ENCODE peak calls at places on chromosomes 6 and 20, in six cellular contexts. N is psoas muscle, X is left ventricle myocardium inferior, U is right lobe of liver, T is mammary epithelial cell, R is mesendoderm. B is an unnamed sample.

GRCh38 chr20:57657537-57658446 is 37.6 kb upstream of the ZBP1 start:
- DNase-seq in N (peak; percentile 83), X (peak; percentile 73), U (peak; percentile 31), T (peak; percentile 89), R (no peak), B (peak; percentile 64)

GRCh38 chr6:158021376-158021775 is 39.7 kb downstream of the SYNJ2 start:
- DNase-seq in N (no peak), X (peak; percentile 5), U (peak; percentile 13), T (no peak), R (no peak), B (no peak)

GRCh38 chr20:33914871-33915270 is 78.8 kb upstream of the RALY start:
- DNase-seq in N (no peak), X (no peak), U (no peak), T (peak; percentile 69), R (no peak), B (no peak)

GRCh38 chr20:14866841-14867514 is 529.6 kb upstream of the FLRT3 start:
- DNase-seq in N (no peak), X (no peak), U (no peak), T (no peak), R (no peak), B (no peak)

GRCh38 chr6:17589402-17590116 is 10.5 kb upstream of the FAM8A1 start:
- DNase-seq in N (no peak), X (no peak), U (no peak), T (peak; percentile 91), R (peak; percentile 76), B (peak; percentile 54)

GRCh38 chr6:36633915-36634314 is 39.8 kb downstream of the SRSF3 start:
- DNase-seq in N (no peak), X (peak; percentile 70), U (peak; percentile 82), T (no peak), R (no peak), B (peak; percentile 64)

GRCh38 chr6:160300076-160300695 is 41.6 kb upstream of the SLC22A2 start:
- DNase-seq in N (no peak), X (no peak), U (no peak), T (peak; percentile 49), R (peak; percentile 58), B (no peak)

GRCh38 chr6:163782436-163783003 is 368.0 kb downstream of the QKI start:
- DNase-seq in N (no peak), X (no peak), U (no peak), T (no peak), R (peak; percentile 27), B (no peak)

GRCh38 chr6:137830562-137830961 is 36.5 kb upstream of the TNFAIP3 start:
- DNase-seq in N (no peak), X (no peak), U (no peak), T (no peak), R (no peak), B (no peak)

GRCh38 chr20:35311409-35311808 is 19.2 kb upstream of the FAM83C start:
- DNase-seq in N (no peak), X (no peak), U (no peak), T (peak; percentile 88), R (peak; percentile 58), B (no peak)

GRCh38 chr6:163180874-163181541 is 233.5 kb upstream of the QKI start:
- DNase-seq in N (peak; percentile 90), X (peak; percentile 77), U (peak; percentile 87), T (peak; percentile 2), R (peak; percentile 95), B (peak; percentile 76)

DNA sequence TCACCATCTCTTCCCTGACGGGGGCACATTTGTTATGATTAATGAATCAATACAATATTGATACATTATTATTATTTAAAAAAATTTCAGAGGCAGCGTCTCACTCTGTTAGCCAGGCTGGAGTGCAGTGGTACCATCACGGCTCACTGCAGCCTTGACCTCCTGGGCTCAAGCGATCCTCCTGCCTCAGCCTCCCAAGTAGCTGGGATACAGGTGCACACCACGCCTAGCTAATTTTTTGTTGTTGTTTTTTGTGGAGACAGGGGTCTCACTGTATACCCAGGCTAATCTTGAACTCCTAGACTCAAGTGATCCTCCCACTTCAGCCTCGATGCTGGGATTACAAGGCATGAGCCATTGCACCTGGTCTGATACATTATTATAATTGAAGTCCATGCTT is 4.9 kb upstream of the SRC start:
- DNase-seq in N (no peak), X (no peak), U (no peak), T (no peak), R (no peak), B (no peak)
- H3K4me3 ChIP-seq in N (no peak overlapping the region), X (no peak overlapping the region), U (no peak overlapping the region), T (no peak overlapping the region), R (no peak overlapping the region), B (no peak overlapping the region)

GRCh38 chr6:56529594-56530191 is 113.0 kb downstream of the DST start:
- DNase-seq in N (no peak), X (no peak), U (no peak), T (no peak), R (no peak), B (no peak)
- H3K4me1 ChIP-seq in N (peaks cover 3% of the 10 kb centered on the region), X (peaks cover 79% of the 10 kb centered on the region), U (no peaks in the 10 kb centered on the region), T (no peaks in the 10 kb centered on the region), R (no peaks in the 10 kb centered on the region), B (peaks cover 3% of the 10 kb centered on the region)

DNA sequence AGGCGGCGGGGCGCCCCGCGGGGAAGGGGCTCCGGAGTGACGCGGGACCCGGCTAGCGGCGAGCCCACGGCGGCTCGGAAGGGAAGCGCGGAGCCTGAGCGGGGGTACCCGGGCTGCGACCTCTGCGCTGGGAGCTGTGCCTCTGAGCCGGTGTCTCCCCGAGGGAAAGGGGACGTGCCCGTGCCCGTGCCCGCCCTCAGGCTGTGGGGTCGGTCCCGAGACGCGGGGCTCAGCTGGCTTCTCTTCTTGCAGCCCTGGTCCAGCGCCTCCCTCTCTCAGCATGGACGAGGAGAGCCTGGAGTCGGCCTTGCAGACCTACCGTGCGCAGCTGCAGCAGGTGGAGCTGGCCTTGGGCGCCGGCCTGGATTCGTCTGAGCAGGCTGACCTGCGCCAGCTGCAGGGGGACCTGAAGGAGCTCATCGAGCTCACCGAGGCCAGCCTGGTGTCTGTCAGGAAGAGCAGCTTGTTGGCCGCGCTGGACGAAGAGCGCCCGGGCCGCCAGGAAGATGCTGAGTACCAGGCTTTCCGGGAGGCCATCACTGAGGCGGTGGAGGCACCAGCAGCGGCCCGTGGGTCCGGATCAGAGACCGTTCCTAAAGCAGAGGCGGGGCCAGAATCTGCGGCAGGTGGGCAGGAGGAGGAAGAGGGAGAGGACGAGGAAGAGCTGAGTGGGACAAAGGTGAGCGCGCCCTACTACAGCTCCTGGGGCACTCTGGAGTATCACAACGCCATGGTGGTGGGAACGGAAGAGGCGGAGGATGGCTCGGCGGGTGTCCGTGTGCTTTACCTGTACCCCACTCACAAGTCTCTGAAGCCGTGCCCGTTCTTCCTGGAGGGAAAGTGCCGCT is 686 bp downstream of the ZGPAT start:
- DNase-seq in N (peak; percentile 53), X (no peak), U (peak; percentile 28), T (peak; percentile 37), R (no peak), B (no peak)
- H3K36me3 ChIP-seq in N (peaks cover 3% of the 10 kb centered on the region), X (peaks cover 78% of the 10 kb centered on the region), U (peaks cover 19% of the 10 kb centered on the region), T (peaks cover 18% of the 10 kb centered on the region), R (peaks cover 6% of the 10 kb centered on the region), B (peaks cover 34% of the 10 kb centered on the region)

DNA sequence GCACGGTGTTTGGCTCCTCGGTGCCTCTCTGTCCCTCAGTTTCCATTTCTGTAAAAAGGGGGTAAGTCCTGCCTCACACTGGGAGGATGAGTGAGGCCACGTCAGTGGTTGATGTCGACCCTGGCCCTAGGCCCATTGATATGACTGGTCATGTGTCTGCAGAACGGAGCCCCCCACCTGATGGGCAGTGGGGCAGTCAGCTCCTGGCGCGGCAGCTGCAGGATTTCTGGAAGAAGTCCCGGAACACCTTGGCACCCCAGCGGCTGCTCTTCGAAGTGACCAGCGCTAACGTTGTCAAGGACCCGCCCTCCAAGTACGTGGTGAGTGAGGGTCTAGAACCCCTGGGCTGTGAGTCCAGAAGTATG is 1.2 kb downstream of the SNX21 start:
- DNase-seq in N (peak; percentile 73), X (no peak), U (no peak), T (no peak), R (no peak), B (no peak)
- H3K4me3 ChIP-seq in N (peak overlapping the region; percentile 68), X (peak overlapping the region; percentile 89), U (peak overlapping the region; percentile 63), T (peak overlapping the region; percentile 94), R (no peak overlapping the region), B (peak overlapping the region; percentile 60)

B was measured in lung.